ENCODE peak calls at places on chromosomes 12 and 14, in six cellular contexts. S, P, B, N, M and G are unnamed samples.

GRCh38 chr12:103571286-103571685 is 15.8 kb upstream of the STAB2 start:
- DNase-seq in N (peak), S (no peak), B (peak), M (peak), P (no peak), G (peak)

GRCh38 chr14:105364100-105364708 is 34.1 kb upstream of the TEX22 start:
- DNase-seq in B (no peak), M (no peak), P (peak), N (no peak), S (no peak), G (no peak)

GRCh38 chr12:116650585-116650984 is 87.3 kb downstream of the SPRING1 start:
- DNase-seq in N (no peak), M (no peak), P (no peak), B (no peak), S (no peak), G (no peak)

GRCh38 chr12:82176761-82177490 is 181.3 kb downstream of the CCDC59 start:
- DNase-seq in B (no peak), M (no peak), S (no peak), P (no peak), N (no peak), G (peak)

GRCh38 chr12:122980192-122981035 is at the start of gene ARL6IP4:
- DNase-seq in S (peak), M (peak), N (peak), P (peak), B (no peak), G (peak)

GRCh38 chr12:64694130-64695078 is 64.8 kb downstream of the GNS start:
- DNase-seq in S (no peak), N (no peak), M (no peak), B (no peak), P (no peak), G (no peak)

GRCh38 chr12:3491938-3492867 is 1.2 kb downstream of the PRMT8 start:
- DNase-seq in S (peak), P (peak), N (peak), M (peak), B (peak), G (peak)

GRCh38 chr12:102483466-102483865 is 3.1 kb upstream of the IGF1 start:
- DNase-seq in M (no peak), N (no peak), S (no peak), P (no peak), B (no peak), G (no peak)

GRCh38 chr12:48366131-48366530 is 15.4 kb upstream of the ZNF641 start:
- DNase-seq in N (no peak), S (no peak), M (no peak), B (no peak), P (no peak), G (peak)

GRCh38 chr14:72178517-72178916 is 246.3 kb downstream of the RGS6 start:
- DNase-seq in M (no peak), N (no peak), B (no peak), S (no peak), P (no peak), G (peak)

GRCh38 chr12:98719515-98720504 is 74.7 kb downstream of the APAF1 start:
- DNase-seq in P (no peak), S (no peak), M (no peak), N (no peak), B (no peak), G (no peak)

GRCh38 chr12:79381246-79382208 is 309.2 kb downstream of the PAWR start:
- DNase-seq in B (no peak), M (no peak), P (no peak), S (no peak), N (no peak), G (peak)

GRCh38 chr12:11986165-11986564 is 84.6 kb upstream of the BCL2L14 start:
- DNase-seq in N (no peak), M (no peak), S (no peak), P (no peak), B (no peak), G (no peak)

GRCh38 chr14:60905930-60906329 is 74.9 kb downstream of the TRMT5 start:
- DNase-seq in S (no peak), M (no peak), N (no peak), B (no peak), P (peak), G (no peak)

GRCh38 chr14:35365130-35366047 is 39.2 kb downstream of the NFKBIA start:
- DNase-seq in N (peak), S (peak), P (peak), B (no peak), M (no peak), G (peak)

GRCh38 chr14:105045710-105046326 is 19.4 kb downstream of the GPR132 start:
- DNase-seq in S (peak), P (peak), N (peak), M (peak), B (peak), G (peak)

GRCh38 chr14:61482348-61483206 is 161.2 kb downstream of the PRKCH start:
- DNase-seq in S (no peak), B (no peak), M (no peak), P (no peak), N (no peak), G (peak)

GRCh38 chr12:115840159-115840558 is 437.3 kb downstream of the MED13L start:
- DNase-seq in M (no peak), P (no peak), S (no peak), N (peak), B (no peak), G (no peak)

GRCh38 chr12:109880049-109880931 is at the start of gene GLTP:
- DNase-seq in N (peak), P (peak), M (peak), S (peak), B (peak), G (peak)

GRCh38 chr12:26126340-26127284 is 1.8 kb upstream of the BHLHE41 start:
- DNase-seq in M (peak), P (peak), N (peak), B (peak), S (peak), G (peak)

GRCh38 chr12:113392988-113393579 is 10.6 kb downstream of the SDS start:
- DNase-seq in B (peak), P (no peak), M (no peak), S (peak), N (peak), G (peak)

GRCh38 chr12:99879439-99879838 is 105.3 kb downstream of the ANKS1B start:
- DNase-seq in B (no peak), N (no peak), M (no peak), S (no peak), P (no peak), G (no peak)

GRCh38 chr14:104756477-104757237 is 3.7 kb downstream of the SIVA1 start:
- DNase-seq in S (no peak), M (no peak), B (no peak), P (no peak), N (no peak), G (no peak)

GRCh38 chr14:49870908-49871307 is 18.3 kb upstream of the NEMF start:
- DNase-seq in M (no peak), N (no peak), S (no peak), B (no peak), P (no peak), G (no peak)

GRCh38 chr12:51460519-51460918 is 35.9 kb downstream of the SLC4A8 start:
- DNase-seq in N (no peak), B (no peak), P (peak), M (no peak), S (no peak), G (no peak)

GRCh38 chr14:72986214-72986613 is 40.7 kb downstream of the ZFYVE1 start:
- DNase-seq in B (no peak), P (no peak), N (no peak), M (no peak), S (no peak), G (no peak)

GRCh38 chr12:16323638-16324037 is 23.8 kb upstream of the MGST1 start:
- DNase-seq in S (no peak), B (no peak), N (no peak), M (no peak), P (no peak), G (no peak)

GRCh38 chr12:57845478-57846284 is 848 bp downstream of the CTDSP2 start:
- DNase-seq in S (peak), P (no peak), M (no peak), B (peak), N (peak), G (peak)

GRCh38 chr12:121803861-121804416 is at the start of gene SETD1B:
- DNase-seq in M (no peak), S (peak), N (no peak), B (no peak), P (peak), G (peak)

GRCh38 chr14:98249057-98249456 is 1022.9 kb downstream of the BCL11B start:
- DNase-seq in S (no peak), P (no peak), B (no peak), N (no peak), M (no peak), G (no peak)

GRCh38 chr12:98227162-98227561 is 288.2 kb upstream of the TMPO start:
- DNase-seq in S (no peak), N (no peak), M (no peak), B (no peak), P (peak), G (peak)

GRCh38 chr12:106288510-106289195 is 13.9 kb upstream of the TCP11L2 start:
- DNase-seq in S (peak), P (peak), N (peak), B (no peak), M (no peak), G (no peak)

GRCh38 chr12:51793201-51793600 is 55.3 kb downstream of the FIGNL2 start:
- DNase-seq in B (no peak), M (no peak), N (no peak), S (no peak), P (peak), G (no peak)

GRCh38 chr12:6084969-6085450 is 39.5 kb downstream of the VWF start:
- DNase-seq in M (no peak), N (no peak), S (no peak), B (no peak), P (no peak), G (no peak)
- H2BK120ac ChIP-seq in M (peak), N (peak), S (no peak), B (no peak), P (peak), G (peak)

DNA sequence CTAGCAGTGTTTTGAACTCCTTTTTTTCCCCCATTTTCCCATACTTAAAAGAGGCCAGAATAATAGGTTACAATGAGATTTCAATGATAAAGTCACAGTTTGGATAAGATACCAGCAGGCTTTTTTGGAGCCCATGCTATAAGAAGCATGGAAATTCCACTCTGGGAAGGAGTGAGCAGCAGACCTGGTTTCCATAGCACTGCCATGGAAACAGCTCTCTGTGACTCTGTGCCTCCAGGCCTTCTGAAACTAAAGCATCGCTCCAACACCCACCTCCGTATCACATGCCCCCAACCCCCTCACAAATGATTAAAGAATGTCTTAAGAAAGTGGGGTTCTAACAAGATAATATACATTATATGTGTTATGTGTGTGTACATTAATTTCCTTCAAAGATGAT is 165.0 kb downstream of the GRIN2B start:
- DNase-seq in N (peak), P (no peak), M (peak), S (no peak), B (no peak), G (peak)
- H2BK120ac ChIP-seq in N (no peak), P (no peak), M (no peak), S (no peak), B (no peak), G (no peak)

GRCh38 chr14:50980451-50980850 is 36.2 kb upstream of the PYGL start:
- DNase-seq in N (no peak), B (no peak), S (no peak), M (no peak), P (no peak), G (no peak)

GRCh38 chr14:50984061-50984710 is 39.9 kb upstream of the PYGL start:
- DNase-seq in S (no peak), M (no peak), P (no peak), B (no peak), N (no peak), G (no peak)

GRCh38 chr14:50985124-50985815 is 41.0 kb upstream of the PYGL start:
- DNase-seq in P (no peak), N (no peak), M (no peak), B (no peak), S (peak), G (no peak)

GRCh38 chr14:50985816-50986396 is 41.6 kb upstream of the PYGL start:
- DNase-seq in N (no peak), P (no peak), B (no peak), S (no peak), M (no peak), G (peak)
- H2BK120ac ChIP-seq in N (no peak), P (no peak), B (no peak), S (no peak), M (no peak), G (no peak)

GRCh38 chr14:38042356-38042755 is 165.3 kb upstream of the SSTR1 start:
- DNase-seq in B (no peak), P (peak), N (no peak), S (peak), M (no peak), G (peak)
- H2BK120ac ChIP-seq in B (no peak), P (peak), N (no peak), S (no peak), M (no peak), G (no peak)

GRCh38 chr12:65824314-65824563 is at the start of gene HMGA2:
- DNase-seq in P (peak), M (peak), B (no peak), S (no peak), N (no peak), G (no peak)
- H2BK120ac ChIP-seq in P (peak), M (peak), B (no peak), S (peak), N (peak), G (peak)